ENCODE peak calls at places on chromosomes 11 and 22, in five cellular contexts. A, M, X, N and U are unnamed samples.
A peak's percentile ranks its signal among the peaks of the same experiment; 100 is the strongest.

GRCh38 chr22:27252282-27253049 is 549.1 kb downstream of the MN1 start:
- DNase-seq in M (no peak), A (no peak), N (no peak), X (no peak), U (no peak)

GRCh38 chr11:38323961-38324761 is 1726.1 kb upstream of the RAG2 start:
- DNase-seq in X (no peak), A (no peak), M (no peak), N (no peak), U (no peak)

GRCh38 chr22:41243361-41243760 is 2.6 kb upstream of the CHADL start:
- DNase-seq in A (no peak), X (no peak), N (no peak), M (no peak), U (no peak)

GRCh38 chr22:30104501-30105156 is 24.4 kb downstream of the HORMAD2 start:
- DNase-seq in M (no peak), A (no peak), X (no peak), N (no peak), U (no peak)

GRCh38 chr11:35794850-35795249 is 132.3 kb downstream of the TRIM44 start:
- DNase-seq in M (no peak), A (no peak), X (no peak), N (no peak), U (no peak)

GRCh38 chr11:2825886-2826678 is 59.5 kb downstream of the CDKN1C start:
- DNase-seq in A (no peak), X (peak; percentile 57), N (peak; percentile 60), M (peak; percentile 31), U (no peak)

GRCh38 chr11:44139565-44140313 is 44.3 kb downstream of the EXT2 start:
- DNase-seq in X (no peak), N (no peak), M (no peak), A (no peak), U (peak; percentile 72)

GRCh38 chr11:64074239-64074638 is 38.5 kb downstream of the FLRT1 start:
- DNase-seq in X (no peak), N (no peak), M (no peak), A (no peak), U (no peak)

GRCh38 chr11:84019576-84020194 is 733.5 kb upstream of the CCDC90B start:
- DNase-seq in N (no peak), A (no peak), X (no peak), M (no peak), U (no peak)

GRCh38 chr11:69300124-69301032 is 6.4 kb downstream of the MYEOV start:
- DNase-seq in N (no peak), A (no peak), M (no peak), X (no peak), U (no peak)

GRCh38 chr11:102794382-102794781 is 3.6 kb downstream of the MMP1 start:
- DNase-seq in N (peak; percentile 44), X (peak; percentile 63), A (no peak), M (no peak), U (peak; percentile 53)

GRCh38 chr22:20798974-20799373 is 25.1 kb downstream of the SERPIND1 start:
- DNase-seq in A (no peak), X (no peak), N (no peak), M (no peak), U (no peak)

GRCh38 chr22:23178512-23179254 is 1.6 kb upstream of the BCR start:
- DNase-seq in N (no peak), M (peak; percentile 39), A (no peak), X (peak; percentile 52), U (peak; percentile 87)

GRCh38 chr22:25153961-25154685 is 45.5 kb upstream of the CRYBB3 start:
- DNase-seq in M (no peak), N (peak; percentile 36), X (no peak), A (no peak), U (no peak)

GRCh38 chr11:87454246-87454645 is 416.5 kb downstream of the TMEM135 start:
- DNase-seq in N (no peak), A (peak; percentile 25), M (no peak), X (no peak), U (no peak)

GRCh38 chr11:59426361-59427067 is at the start of gene OR5A2:
- DNase-seq in A (no peak), X (peak; percentile 78), N (no peak), M (peak; percentile 34), U (no peak)

GRCh38 chr11:134181707-134182106 is 42.1 kb downstream of the NCAPD3 start:
- DNase-seq in X (no peak), A (no peak), M (no peak), N (no peak), U (no peak)

GRCh38 chr22:27311666-27312566 is 489.6 kb downstream of the MN1 start:
- DNase-seq in N (no peak), M (no peak), A (no peak), X (no peak), U (no peak)

GRCh38 chr11:130546438-130546837 is 98.0 kb downstream of the ADAMTS15 start:
- DNase-seq in A (no peak), N (no peak), X (no peak), M (no peak), U (no peak)
- TF ChIP-seq SUZ12 in A (no peak), N (no peak), X (no peak), M (no peak), U (no peak)

GRCh38 chr22:39984006-39984405 is 10.7 kb upstream of the FAM83F start:
- DNase-seq in N (no peak), M (no peak), A (no peak), X (no peak), U (no peak)

GRCh38 chr22:39983346-39983745 is 11.4 kb upstream of the FAM83F start:
- DNase-seq in M (no peak), N (no peak), X (no peak), A (no peak), U (no peak)

GRCh38 chr22:39988386-39989114 is 6.2 kb upstream of the FAM83F start:
- DNase-seq in X (no peak), A (no peak), N (no peak), M (no peak), U (no peak)

GRCh38 chr22:39984750-39985149 is 10.0 kb upstream of the FAM83F start:
- DNase-seq in N (no peak), A (no peak), M (no peak), X (no peak), U (no peak)

GRCh38 chr22:39985383-39986045 is 9.2 kb upstream of the FAM83F start:
- DNase-seq in N (no peak), X (no peak), M (no peak), A (no peak), U (no peak)
- TF ChIP-seq SUZ12 in N (no peak), X (no peak), M (no peak), A (no peak), U (no peak)

DNA sequence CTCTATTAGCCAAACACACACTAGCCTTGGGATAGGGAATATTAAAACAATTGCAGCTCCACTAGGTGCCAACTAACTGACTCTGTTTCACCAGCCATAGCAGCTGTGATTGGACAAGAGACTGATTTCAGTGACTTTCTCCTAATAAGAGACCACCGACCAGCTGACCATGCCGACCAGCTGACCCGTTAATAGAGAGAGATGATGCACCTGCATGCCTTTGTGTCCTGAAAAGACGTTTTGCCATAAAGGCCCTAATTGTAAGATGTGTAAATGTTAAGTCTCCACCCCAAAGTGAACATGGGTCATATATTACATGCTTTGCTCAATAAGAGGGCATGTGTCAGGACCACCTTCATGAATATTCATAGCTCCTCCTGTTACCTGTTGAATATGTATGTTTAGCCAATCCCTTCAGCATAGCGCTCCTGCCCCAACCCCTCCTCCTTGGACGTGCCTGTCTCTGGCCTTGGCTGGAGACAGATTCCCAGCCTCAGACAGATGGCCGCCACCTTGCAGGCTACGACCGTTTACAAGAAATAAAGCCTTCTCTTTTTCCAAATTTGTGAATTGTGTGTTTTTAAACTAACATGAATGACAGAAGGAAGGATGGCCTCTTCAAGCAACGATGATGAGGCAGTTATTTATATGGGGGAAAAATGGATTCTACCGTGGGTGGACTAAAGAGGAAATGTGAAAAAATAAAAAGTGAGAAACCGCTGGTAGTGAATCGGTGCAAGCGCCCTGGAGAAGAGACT is 1.2 kb upstream of the NADSYN1 start:
- DNase-seq in X (no peak), A (no peak), N (peak; percentile 14), M (peak; percentile 38), U (peak; percentile 17)
- TF ChIP-seq SUZ12 in X (no peak), A (no peak), N (no peak), M (no peak), U (no peak)

DNA sequence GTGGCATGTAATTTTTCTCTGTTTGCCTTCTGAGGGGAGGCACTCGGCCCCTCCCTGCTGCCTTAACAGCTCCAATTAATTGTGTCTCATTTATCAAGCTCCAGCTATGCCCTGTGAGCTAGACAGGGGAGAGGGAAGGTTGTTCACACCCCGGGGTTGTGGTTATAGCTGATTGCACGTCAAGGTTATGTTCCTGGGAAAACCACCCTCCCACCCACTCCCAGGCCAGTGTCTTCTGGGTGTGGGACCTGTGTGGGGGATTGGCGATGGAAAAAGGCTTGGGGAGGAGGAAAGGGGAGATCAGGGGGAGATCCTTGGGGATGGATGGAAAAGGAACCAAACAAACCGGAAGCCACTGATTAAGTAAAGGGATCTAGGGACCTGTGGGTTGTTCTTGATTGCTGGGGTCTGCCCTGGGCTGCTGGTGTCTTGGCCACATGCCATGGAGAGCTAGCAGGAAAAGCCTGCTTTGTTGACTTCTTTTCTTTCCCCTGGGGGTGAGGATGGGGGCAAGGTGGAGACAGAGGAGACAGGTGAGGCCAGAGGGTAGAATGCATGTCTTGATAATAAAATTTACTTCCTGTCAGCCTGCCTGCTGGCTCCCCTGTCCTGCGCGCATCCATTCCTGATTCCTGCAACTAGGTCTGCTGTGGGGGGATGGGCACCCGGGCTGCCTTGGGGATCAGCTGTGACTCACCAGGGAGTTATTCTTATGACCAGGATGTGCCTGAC is 13.5 kb upstream of the SORL1-AS1 start:
- DNase-seq in X (peak; percentile 82), M (peak; percentile 78), A (no peak), N (peak; percentile 76), U (peak; percentile 61)
- TF ChIP-seq SUZ12 in X (no peak), M (no peak), A (no peak), N (no peak), U (no peak)

GRCh38 chr22:44816141-44816540 is 63.8 kb downstream of the ARHGAP8 start:
- DNase-seq in M (no peak), N (no peak), A (no peak), X (no peak), U (no peak)

GRCh38 chr22:44815099-44816070 is 63.0 kb downstream of the ARHGAP8 start:
- DNase-seq in M (no peak), A (no peak), N (no peak), X (no peak), U (no peak)

GRCh38 chr22:44811141-44811540 is 58.8 kb downstream of the ARHGAP8 start:
- DNase-seq in M (no peak), A (no peak), N (no peak), X (no peak), U (no peak)

GRCh38 chr22:44814266-44815098 is 62.1 kb downstream of the ARHGAP8 start:
- DNase-seq in N (no peak), X (no peak), M (no peak), A (no peak), U (no peak)

GRCh38 chr22:44813416-44813815 is 61.0 kb downstream of the ARHGAP8 start:
- DNase-seq in X (no peak), N (no peak), A (no peak), M (no peak), U (no peak)
- TF ChIP-seq SUZ12 in X (no peak), N (no peak), A (no peak), M (no peak), U (no peak)